ENCODE peak calls at places on chromosome 12, in seven cellular contexts. One of them, this sample, is unnamed.
A peak's percentile ranks its signal among the peaks of the same experiment; 100 is the strongest.

GRCh38 chr12:68831272-68831671 is 23.3 kb downstream of the MDM2 start:
- DNase-seq in fibroblast of the aortic adventitia: no peak
- DNase-seq in GM20000: no peak
- DNase-seq in glutamatergic neuron: no peak
- DNase-seq in uterus: no peak
- DNase-seq in H1: no peak
- DNase-seq in progenitor cell of endocrine pancreas: no peak
- DNase-seq in this sample: no peak

GRCh38 chr12:12916135-12916956 is 25.0 kb downstream of the GPRC5A start:
- DNase-seq in fibroblast of the aortic adventitia: peak; percentile 93
- DNase-seq in GM20000: peak; percentile 81
- DNase-seq in glutamatergic neuron: peak; percentile 88
- DNase-seq in uterus: peak; percentile 88
- DNase-seq in H1: peak; percentile 57
- DNase-seq in progenitor cell of endocrine pancreas: peak; percentile 91
- DNase-seq in this sample: peak; percentile 85

GRCh38 chr12:120529641-120530314 is 820 bp upstream of the COQ5 start:
- DNase-seq in fibroblast of the aortic adventitia: peak; percentile 56
- DNase-seq in GM20000: no peak
- DNase-seq in glutamatergic neuron: no peak
- DNase-seq in uterus: no peak
- DNase-seq in H1: no peak
- DNase-seq in progenitor cell of endocrine pancreas: no peak
- DNase-seq in this sample: no peak

GRCh38 chr12:92128612-92129011 is 17.0 kb downstream of the BTG1 start:
- DNase-seq in fibroblast of the aortic adventitia: no peak
- DNase-seq in GM20000: no peak
- DNase-seq in glutamatergic neuron: no peak
- DNase-seq in uterus: no peak
- DNase-seq in H1: no peak
- DNase-seq in progenitor cell of endocrine pancreas: no peak
- DNase-seq in this sample: no peak

GRCh38 chr12:46452061-46452615 is 79.6 kb upstream of the SLC38A2 start:
- DNase-seq in fibroblast of the aortic adventitia: peak; percentile 59
- DNase-seq in GM20000: no peak
- DNase-seq in glutamatergic neuron: no peak
- DNase-seq in uterus: no peak
- DNase-seq in H1: no peak
- DNase-seq in progenitor cell of endocrine pancreas: no peak
- DNase-seq in this sample: no peak

GRCh38 chr12:105279460-105280056 is 43.6 kb upstream of the APPL2 start:
- DNase-seq in fibroblast of the aortic adventitia: peak; percentile 39
- DNase-seq in GM20000: peak; percentile 35
- DNase-seq in glutamatergic neuron: peak; percentile 15
- DNase-seq in uterus: no peak
- DNase-seq in H1: no peak
- DNase-seq in progenitor cell of endocrine pancreas: no peak
- DNase-seq in this sample: no peak

GRCh38 chr12:50088577-50089335 is 3.6 kb downstream of the SMARCD1 start:
- DNase-seq in fibroblast of the aortic adventitia: peak; percentile 56
- DNase-seq in GM20000: peak; percentile 76
- DNase-seq in glutamatergic neuron: no peak
- DNase-seq in uterus: peak; percentile 52
- DNase-seq in H1: no peak
- DNase-seq in progenitor cell of endocrine pancreas: no peak
- DNase-seq in this sample: no peak

GRCh38 chr12:26125451-26126339 is 858 bp upstream of the BHLHE41 start:
- DNase-seq in fibroblast of the aortic adventitia: peak; percentile 63
- DNase-seq in GM20000: peak; percentile 63
- DNase-seq in glutamatergic neuron: peak; percentile 76
- DNase-seq in uterus: peak; percentile 85
- DNase-seq in H1: no peak
- DNase-seq in progenitor cell of endocrine pancreas: peak; percentile 68
- DNase-seq in this sample: peak; percentile 43

GRCh38 chr12:76790564-76791552 is 26.9 kb downstream of the ZDHHC17 start:
- DNase-seq in fibroblast of the aortic adventitia: peak; percentile 51
- DNase-seq in GM20000: peak; percentile 15
- DNase-seq in glutamatergic neuron: no peak
- DNase-seq in uterus: no peak
- DNase-seq in H1: no peak
- DNase-seq in progenitor cell of endocrine pancreas: no peak
- DNase-seq in this sample: no peak

GRCh38 chr12:69900720-69901131 is 75.7 kb downstream of the MYRFL start:
- DNase-seq in fibroblast of the aortic adventitia: peak; percentile 77
- DNase-seq in GM20000: peak; percentile 32
- DNase-seq in glutamatergic neuron: peak; percentile 75
- DNase-seq in uterus: peak; percentile 69
- DNase-seq in H1: no peak
- DNase-seq in progenitor cell of endocrine pancreas: peak; percentile 64
- DNase-seq in this sample: peak; percentile 78

GRCh38 chr12:126776047-126776446 is 1490.9 kb upstream of the TMEM132C start:
- DNase-seq in fibroblast of the aortic adventitia: no peak
- DNase-seq in GM20000: no peak
- DNase-seq in glutamatergic neuron: no peak
- DNase-seq in uterus: no peak
- DNase-seq in H1: no peak
- DNase-seq in progenitor cell of endocrine pancreas: no peak
- DNase-seq in this sample: no peak

GRCh38 chr12:92349635-92350034 is 204.0 kb upstream of the BTG1 start:
- DNase-seq in fibroblast of the aortic adventitia: no peak
- DNase-seq in GM20000: no peak
- DNase-seq in glutamatergic neuron: no peak
- DNase-seq in uterus: no peak
- DNase-seq in H1: no peak
- DNase-seq in progenitor cell of endocrine pancreas: no peak
- DNase-seq in this sample: no peak

GRCh38 chr12:4794503-4794902 is 74.3 kb downstream of the GALNT8 start:
- DNase-seq in fibroblast of the aortic adventitia: no peak
- DNase-seq in GM20000: no peak
- DNase-seq in glutamatergic neuron: no peak
- DNase-seq in uterus: no peak
- DNase-seq in H1: no peak
- DNase-seq in progenitor cell of endocrine pancreas: no peak
- DNase-seq in this sample: no peak

GRCh38 chr12:125201940-125202339 is 136.7 kb downstream of the AACS start:
- DNase-seq in fibroblast of the aortic adventitia: no peak
- DNase-seq in GM20000: no peak
- DNase-seq in glutamatergic neuron: no peak
- DNase-seq in uterus: no peak
- DNase-seq in H1: no peak
- DNase-seq in progenitor cell of endocrine pancreas: no peak
- DNase-seq in this sample: no peak

GRCh38 chr12:112111931-112112330 is 3.3 kb upstream of the NAA25 start:
- DNase-seq in fibroblast of the aortic adventitia: no peak
- DNase-seq in GM20000: no peak
- DNase-seq in glutamatergic neuron: no peak
- DNase-seq in uterus: no peak
- DNase-seq in H1: no peak
- DNase-seq in progenitor cell of endocrine pancreas: no peak
- DNase-seq in this sample: no peak

GRCh38 chr12:6539276-6540134 is 5.2 kb downstream of the GAPDH start:
- DNase-seq in fibroblast of the aortic adventitia: peak; percentile 27
- DNase-seq in GM20000: no peak
- DNase-seq in glutamatergic neuron: no peak
- DNase-seq in uterus: no peak
- DNase-seq in H1: no peak
- DNase-seq in progenitor cell of endocrine pancreas: no peak
- DNase-seq in this sample: no peak

GRCh38 chr12:54004841-54005530 is 3.8 kb upstream of the HOXC8 start:
- DNase-seq in fibroblast of the aortic adventitia: peak; percentile 19
- DNase-seq in GM20000: no peak
- DNase-seq in glutamatergic neuron: no peak
- DNase-seq in uterus: no peak
- DNase-seq in H1: no peak
- DNase-seq in progenitor cell of endocrine pancreas: no peak
- DNase-seq in this sample: no peak

GRCh38 chr12:90974286-90974685 is 19.3 kb upstream of the CCER1 start:
- DNase-seq in fibroblast of the aortic adventitia: peak; percentile 31
- DNase-seq in GM20000: no peak
- DNase-seq in glutamatergic neuron: no peak
- DNase-seq in uterus: no peak
- DNase-seq in H1: no peak
- DNase-seq in progenitor cell of endocrine pancreas: no peak
- DNase-seq in this sample: no peak

GRCh38 chr12:45893240-45893639 is 97.1 kb downstream of the SCAF11 start:
- DNase-seq in fibroblast of the aortic adventitia: no peak
- DNase-seq in GM20000: no peak
- DNase-seq in glutamatergic neuron: no peak
- DNase-seq in uterus: no peak
- DNase-seq in H1: no peak
- DNase-seq in progenitor cell of endocrine pancreas: no peak
- DNase-seq in this sample: no peak

GRCh38 chr12:81615031-81615430 is 144.1 kb downstream of the PPFIA2 start:
- DNase-seq in fibroblast of the aortic adventitia: no peak
- DNase-seq in GM20000: no peak
- DNase-seq in glutamatergic neuron: no peak
- DNase-seq in uterus: no peak
- DNase-seq in H1: no peak
- DNase-seq in progenitor cell of endocrine pancreas: no peak
- DNase-seq in this sample: no peak

GRCh38 chr12:81610955-81611889 is 147.9 kb downstream of the PPFIA2 start:
- DNase-seq in fibroblast of the aortic adventitia: peak; percentile 2
- DNase-seq in GM20000: no peak
- DNase-seq in glutamatergic neuron: no peak
- DNase-seq in uterus: no peak
- DNase-seq in H1: no peak
- DNase-seq in progenitor cell of endocrine pancreas: no peak
- DNase-seq in this sample: no peak
- TF ChIP-seq CTCF in fibroblast of the aortic adventitia: peak; percentile 46
- TF ChIP-seq CTCF in GM20000: peak; percentile 17
- TF ChIP-seq CTCF in glutamatergic neuron: peak; percentile 23
- TF ChIP-seq CTCF in uterus: no peak
- TF ChIP-seq CTCF in H1: peak; percentile 47
- TF ChIP-seq CTCF in progenitor cell of endocrine pancreas: peak; percentile 41
- TF ChIP-seq CTCF in this sample: no peak

DNA sequence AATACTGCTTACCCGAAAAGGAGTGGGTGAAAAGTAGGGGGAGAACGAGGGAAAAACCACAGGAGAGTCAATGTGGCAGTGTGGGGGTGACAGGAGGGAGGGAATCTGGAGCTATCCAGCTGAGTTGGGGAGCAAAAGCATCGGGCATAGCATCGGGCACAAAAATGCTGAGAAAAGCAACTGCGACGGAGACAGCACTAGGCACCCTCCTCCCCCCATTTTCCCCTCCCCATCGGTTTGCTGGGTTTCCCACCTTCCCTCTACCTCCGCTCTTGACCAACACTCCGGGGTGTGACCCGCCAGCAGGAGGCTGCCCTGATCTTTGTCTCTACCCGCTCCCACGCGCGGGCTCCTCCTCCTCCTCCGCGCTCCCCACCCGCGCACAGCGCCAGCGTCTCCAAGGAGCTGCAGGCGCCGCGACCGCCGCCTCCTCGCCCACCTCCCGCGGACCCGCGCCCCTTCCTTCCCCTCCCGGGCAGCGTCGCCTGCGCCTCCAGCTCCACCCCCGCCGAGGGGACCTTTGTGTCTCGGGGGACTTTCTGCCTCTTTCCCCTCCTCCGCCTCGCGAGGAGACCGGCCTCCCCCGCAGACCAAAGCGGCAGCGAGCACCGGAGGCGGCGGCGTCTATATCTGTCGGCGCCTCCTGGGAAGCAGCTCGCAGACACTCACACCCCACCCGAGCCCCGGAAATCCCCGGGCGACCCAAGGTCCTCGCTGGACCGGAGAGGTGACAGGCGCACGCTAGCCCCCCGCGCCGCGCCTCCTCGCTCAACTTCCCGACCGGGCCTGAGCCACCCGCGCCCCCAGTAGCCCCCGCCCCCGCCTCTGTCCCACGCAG is 939 bp downstream of the CDK17 start:
- DNase-seq in fibroblast of the aortic adventitia: peak; percentile 63
- DNase-seq in GM20000: peak; percentile 88
- DNase-seq in glutamatergic neuron: peak; percentile 83
- DNase-seq in uterus: peak; percentile 84
- DNase-seq in H1: no peak
- DNase-seq in progenitor cell of endocrine pancreas: peak; percentile 49
- DNase-seq in this sample: peak; percentile 48
- TF ChIP-seq CTCF in fibroblast of the aortic adventitia: peak; percentile 39
- TF ChIP-seq CTCF in GM20000: no peak
- TF ChIP-seq CTCF in glutamatergic neuron: no peak
- TF ChIP-seq CTCF in uterus: peak; percentile 23
- TF ChIP-seq CTCF in H1: no peak
- TF ChIP-seq CTCF in progenitor cell of endocrine pancreas: no peak
- TF ChIP-seq CTCF in this sample: no peak

GRCh38 chr12:24630446-24630845 is 318.5 kb downstream of the BCAT1 start:
- DNase-seq in fibroblast of the aortic adventitia: peak; percentile 6
- DNase-seq in GM20000: no peak
- DNase-seq in glutamatergic neuron: no peak
- DNase-seq in uterus: no peak
- DNase-seq in H1: no peak
- DNase-seq in progenitor cell of endocrine pancreas: no peak
- DNase-seq in this sample: no peak
- TF ChIP-seq CTCF in fibroblast of the aortic adventitia: peak; percentile 23
- TF ChIP-seq CTCF in GM20000: no peak
- TF ChIP-seq CTCF in glutamatergic neuron: no peak
- TF ChIP-seq CTCF in uterus: no peak
- TF ChIP-seq CTCF in H1: peak; percentile 42
- TF ChIP-seq CTCF in progenitor cell of endocrine pancreas: peak; percentile 29
- TF ChIP-seq CTCF in this sample: no peak

GRCh38 chr12:29730481-29730880 is 53.3 kb downstream of the TMTC1 start:
- DNase-seq in fibroblast of the aortic adventitia: no peak
- DNase-seq in GM20000: no peak
- DNase-seq in glutamatergic neuron: no peak
- DNase-seq in uterus: no peak
- DNase-seq in H1: no peak
- DNase-seq in progenitor cell of endocrine pancreas: no peak
- DNase-seq in this sample: no peak
- TF ChIP-seq CTCF in fibroblast of the aortic adventitia: no peak
- TF ChIP-seq CTCF in GM20000: no peak
- TF ChIP-seq CTCF in glutamatergic neuron: no peak
- TF ChIP-seq CTCF in uterus: no peak
- TF ChIP-seq CTCF in H1: no peak
- TF ChIP-seq CTCF in progenitor cell of endocrine pancreas: no peak
- TF ChIP-seq CTCF in this sample: no peak

GRCh38 chr12:15013634-15014169 is 40.9 kb downstream of the PDE6H start:
- DNase-seq in fibroblast of the aortic adventitia: no peak
- DNase-seq in GM20000: no peak
- DNase-seq in glutamatergic neuron: no peak
- DNase-seq in uterus: no peak
- DNase-seq in H1: no peak
- DNase-seq in progenitor cell of endocrine pancreas: no peak
- DNase-seq in this sample: no peak

GRCh38 chr12:15014708-15015107 is 41.9 kb downstream of the PDE6H start:
- DNase-seq in fibroblast of the aortic adventitia: no peak
- DNase-seq in GM20000: no peak
- DNase-seq in glutamatergic neuron: no peak
- DNase-seq in uterus: no peak
- DNase-seq in H1: no peak
- DNase-seq in progenitor cell of endocrine pancreas: no peak
- DNase-seq in this sample: no peak

GRCh38 chr12:15015121-15015520 is 42.3 kb downstream of the PDE6H start:
- DNase-seq in fibroblast of the aortic adventitia: no peak
- DNase-seq in GM20000: no peak
- DNase-seq in glutamatergic neuron: no peak
- DNase-seq in uterus: no peak
- DNase-seq in H1: no peak
- DNase-seq in progenitor cell of endocrine pancreas: no peak
- DNase-seq in this sample: no peak

DNA sequence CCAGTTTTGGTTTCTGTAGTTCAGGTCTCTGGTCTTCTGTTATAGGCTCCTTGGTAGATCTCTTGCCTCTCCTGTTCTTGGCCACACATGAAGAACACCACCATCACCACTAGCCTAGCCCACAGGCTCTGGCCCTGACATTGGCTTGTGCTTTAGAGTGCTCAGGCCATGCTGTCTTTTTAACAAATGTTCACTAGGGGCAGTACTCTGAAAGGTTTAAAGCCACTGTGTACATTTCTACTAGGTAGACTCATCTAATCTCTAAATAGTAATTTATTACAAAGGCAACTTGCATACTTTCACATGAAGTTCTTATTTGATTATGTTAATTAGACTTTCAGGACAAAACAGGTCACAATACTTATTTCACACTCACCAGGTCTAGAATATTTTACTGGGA is 38.3 kb downstream of the PDE6H start:
- DNase-seq in fibroblast of the aortic adventitia: no peak
- DNase-seq in GM20000: no peak
- DNase-seq in glutamatergic neuron: no peak
- DNase-seq in uterus: no peak
- DNase-seq in H1: no peak
- DNase-seq in progenitor cell of endocrine pancreas: no peak
- DNase-seq in this sample: no peak
- TF ChIP-seq CTCF in fibroblast of the aortic adventitia: peak; percentile 18
- TF ChIP-seq CTCF in GM20000: peak; percentile 14
- TF ChIP-seq CTCF in glutamatergic neuron: no peak
- TF ChIP-seq CTCF in uterus: no peak
- TF ChIP-seq CTCF in H1: peak; percentile 37
- TF ChIP-seq CTCF in progenitor cell of endocrine pancreas: peak; percentile 44
- TF ChIP-seq CTCF in this sample: no peak